ENCODE peak calls at places on chromosome 3, in five cellular contexts. One of them, this sample, is unnamed.

GRCh38 chr3:42680806-42681205 is 4.5 kb upstream of the KLHL40 start:
- DNase-seq in heart right ventricle: no peak
- DNase-seq in Daoy: no peak
- DNase-seq in T follicular helper cell: no peak
- DNase-seq in WTC11: no peak
- DNase-seq in this sample: no peak

GRCh38 chr3:46713048-46713897 is 4.4 kb downstream of the PRSS50 start:
- DNase-seq in Daoy: no peak
- DNase-seq in heart right ventricle: no peak
- DNase-seq in WTC11: peak
- DNase-seq in T follicular helper cell: no peak
- DNase-seq in this sample: no peak

GRCh38 chr3:87227835-87228144 is 681 bp downstream of the CHMP2B start:
- DNase-seq in T follicular helper cell: no peak
- DNase-seq in heart right ventricle: no peak
- DNase-seq in WTC11: no peak
- DNase-seq in Daoy: no peak
- DNase-seq in this sample: no peak

GRCh38 chr3:33911525-33912322 is 113.3 kb downstream of the PDCD6IP start:
- DNase-seq in T follicular helper cell: no peak
- DNase-seq in heart right ventricle: no peak
- DNase-seq in WTC11: no peak
- DNase-seq in Daoy: no peak
- DNase-seq in this sample: no peak

GRCh38 chr3:18335202-18335601 is 89.9 kb downstream of the SATB1 start:
- DNase-seq in Daoy: no peak
- DNase-seq in heart right ventricle: no peak
- DNase-seq in T follicular helper cell: no peak
- DNase-seq in WTC11: no peak
- DNase-seq in this sample: no peak

GRCh38 chr3:42804831-42805821 is 836 bp upstream of the HIGD1A start:
- DNase-seq in Daoy: no peak
- DNase-seq in heart right ventricle: no peak
- DNase-seq in T follicular helper cell: no peak
- DNase-seq in WTC11: peak
- DNase-seq in this sample: no peak

GRCh38 chr3:55923626-55924025 is 436.5 kb upstream of the WNT5A start:
- DNase-seq in WTC11: no peak
- DNase-seq in Daoy: no peak
- DNase-seq in T follicular helper cell: no peak
- DNase-seq in heart right ventricle: no peak
- DNase-seq in this sample: no peak

GRCh38 chr3:108505811-108506210 is 4.6 kb downstream of the MYH15 start:
- DNase-seq in heart right ventricle: no peak
- DNase-seq in Daoy: no peak
- DNase-seq in WTC11: no peak
- DNase-seq in T follicular helper cell: no peak
- DNase-seq in this sample: no peak

GRCh38 chr3:147449669-147450068 is 40.5 kb downstream of the ZIC1 start:
- DNase-seq in T follicular helper cell: no peak
- DNase-seq in Daoy: no peak
- DNase-seq in heart right ventricle: no peak
- DNase-seq in WTC11: no peak
- DNase-seq in this sample: no peak

GRCh38 chr3:140914384-140914945 is 27.2 kb upstream of the SLC25A36 start:
- DNase-seq in WTC11: no peak
- DNase-seq in heart right ventricle: no peak
- DNase-seq in T follicular helper cell: no peak
- DNase-seq in Daoy: no peak
- DNase-seq in this sample: no peak

GRCh38 chr3:76264911-76265310 is 479.6 kb upstream of the ZNF717 start:
- DNase-seq in heart right ventricle: no peak
- DNase-seq in Daoy: no peak
- DNase-seq in T follicular helper cell: no peak
- DNase-seq in WTC11: no peak
- DNase-seq in this sample: no peak

GRCh38 chr3:41907330-41908073 is 54.4 kb downstream of the ULK4 start:
- DNase-seq in Daoy: peak
- DNase-seq in heart right ventricle: no peak
- DNase-seq in WTC11: no peak
- DNase-seq in T follicular helper cell: no peak
- DNase-seq in this sample: no peak

GRCh38 chr3:132210476-132211346 is 106.5 kb upstream of the ACP3 start:
- DNase-seq in heart right ventricle: no peak
- DNase-seq in WTC11: peak
- DNase-seq in T follicular helper cell: no peak
- DNase-seq in Daoy: peak
- DNase-seq in this sample: no peak

GRCh38 chr3:188309437-188310269 is 155.7 kb downstream of the LPP start:
- DNase-seq in T follicular helper cell: no peak
- DNase-seq in heart right ventricle: no peak
- DNase-seq in WTC11: no peak
- DNase-seq in Daoy: no peak
- DNase-seq in this sample: no peak

GRCh38 chr3:34212175-34212574 is 413.7 kb downstream of the PDCD6IP start:
- DNase-seq in Daoy: peak
- DNase-seq in heart right ventricle: no peak
- DNase-seq in WTC11: no peak
- DNase-seq in T follicular helper cell: no peak
- DNase-seq in this sample: no peak

GRCh38 chr3:122680381-122681293 is at the start of gene PARP14:
- DNase-seq in WTC11: peak
- DNase-seq in Daoy: peak
- DNase-seq in heart right ventricle: peak
- DNase-seq in T follicular helper cell: peak
- DNase-seq in this sample: peak

GRCh38 chr3:27094721-27095120 is 274.5 kb downstream of the NEK10 start:
- DNase-seq in Daoy: no peak
- DNase-seq in WTC11: no peak
- DNase-seq in heart right ventricle: no peak
- DNase-seq in T follicular helper cell: no peak
- DNase-seq in this sample: no peak

GRCh38 chr3:143065364-143065763 is 54.2 kb upstream of the CHST2 start:
- DNase-seq in Daoy: no peak
- DNase-seq in T follicular helper cell: no peak
- DNase-seq in WTC11: no peak
- DNase-seq in heart right ventricle: no peak
- DNase-seq in this sample: no peak